ENCODE peak calls at places on chromosomes 2 and 18, in four cellular contexts. One of them, this sample, is unnamed.

GRCh38 chr2:84963692-84964405 is 7.1 kb upstream of the KCMF1 start:
- DNase-seq in Ammon's horn: no peak
- DNase-seq in dorsolateral prefrontal cortex: no peak
- DNase-seq in astrocyte of the cerebellum: peak
- DNase-seq in this sample: no peak

GRCh38 chr2:191171708-191172355 is 21.0 kb upstream of the STAT4 start:
- DNase-seq in Ammon's horn: no peak
- DNase-seq in dorsolateral prefrontal cortex: no peak
- DNase-seq in astrocyte of the cerebellum: peak
- DNase-seq in this sample: no peak

GRCh38 chr2:104378853-104379374 is 475.0 kb upstream of the POU3F3 start:
- DNase-seq in dorsolateral prefrontal cortex: no peak
- DNase-seq in Ammon's horn: peak
- DNase-seq in astrocyte of the cerebellum: peak
- DNase-seq in this sample: peak

GRCh38 chr2:127179756-127180155 is 40.3 kb downstream of the CYP27C1 start:
- DNase-seq in Ammon's horn: peak
- DNase-seq in astrocyte of the cerebellum: no peak
- DNase-seq in dorsolateral prefrontal cortex: no peak
- DNase-seq in this sample: peak

GRCh38 chr2:23500836-23501235 is 115.9 kb downstream of the KLHL29 start:
- DNase-seq in astrocyte of the cerebellum: no peak
- DNase-seq in dorsolateral prefrontal cortex: no peak
- DNase-seq in Ammon's horn: no peak
- DNase-seq in this sample: no peak

GRCh38 chr2:102736607-102737409 is 25.0 kb upstream of the TMEM182 start:
- DNase-seq in astrocyte of the cerebellum: peak
- DNase-seq in Ammon's horn: peak
- DNase-seq in dorsolateral prefrontal cortex: peak
- DNase-seq in this sample: peak

GRCh38 chr18:24710474-24710873 is 250.0 kb downstream of the HRH4 start:
- DNase-seq in Ammon's horn: no peak
- DNase-seq in dorsolateral prefrontal cortex: no peak
- DNase-seq in astrocyte of the cerebellum: no peak
- DNase-seq in this sample: no peak

GRCh38 chr2:15733867-15734765 is 142.4 kb downstream of the DDX1 start:
- DNase-seq in astrocyte of the cerebellum: no peak
- DNase-seq in dorsolateral prefrontal cortex: no peak
- DNase-seq in Ammon's horn: peak
- DNase-seq in this sample: no peak

GRCh38 chr2:86037141-86037794 is 68.4 kb downstream of the POLR1A start:
- DNase-seq in Ammon's horn: peak
- DNase-seq in astrocyte of the cerebellum: peak
- DNase-seq in dorsolateral prefrontal cortex: no peak
- DNase-seq in this sample: no peak

GRCh38 chr2:113390133-113390849 is 47.2 kb upstream of the ZNG1B start:
- DNase-seq in Ammon's horn: peak
- DNase-seq in dorsolateral prefrontal cortex: no peak
- DNase-seq in astrocyte of the cerebellum: peak
- DNase-seq in this sample: no peak